ENCODE peak calls at places on chromosomes 16 and 17, in six cellular contexts. B is cardiac fibroblast; M is activated CD8-positive, alpha-beta T cell treated with anti-CD3 and anti-CD28 coated beads for 36 hours; Q is RWPE2; L is Calu3; T is activated B cell treated with CpG ODN at 0.5 μM for 24 hours. E is an unnamed sample.

GRCh38 chr16:29694384-29695195 is 15.6 kb downstream of the QPRT start:
- DNase-seq in Q (no peak), M (no peak), T (no peak), L (no peak), B (no peak), E (peak)

GRCh38 chr17:50865060-50865867 is 890 bp downstream of the TOB1 start:
- DNase-seq in L (peak), Q (no peak), B (peak), M (peak), T (peak), E (peak)

GRCh38 chr17:39659286-39660010 is 5.7 kb upstream of the TCAP start:
- DNase-seq in T (no peak), M (no peak), B (no peak), L (peak), Q (no peak), E (no peak)

GRCh38 chr17:31811021-31811565 is 48.0 kb downstream of the COPRS start:
- DNase-seq in M (no peak), L (no peak), B (peak), T (no peak), Q (no peak), E (no peak)

GRCh38 chr17:73798111-73798748 is 154.0 kb upstream of the SDK2 start:
- DNase-seq in L (peak), Q (peak), B (peak), M (no peak), T (no peak), E (no peak)

GRCh38 chr16:69906838-69907301 is 44.3 kb upstream of the CLEC18A start:
- DNase-seq in M (no peak), B (peak), L (no peak), Q (no peak), T (no peak), E (no peak)

GRCh38 chr16:55543470-55543869 is 23.0 kb upstream of the CAPNS2 start:
- DNase-seq in M (no peak), Q (no peak), L (no peak), T (no peak), B (peak), E (no peak)

GRCh38 chr17:79053251-79053925 is 21.2 kb upstream of the ENGASE start:
- DNase-seq in L (no peak), T (no peak), M (no peak), B (no peak), Q (no peak), E (no peak)

GRCh38 chr17:2965621-2966275 is 97.7 kb downstream of the OR1D5 start:
- DNase-seq in L (peak), T (no peak), B (peak), M (no peak), Q (no peak), E (no peak)

GRCh38 chr16:56684926-56685590 is 2.8 kb downstream of the MT1X start:
- DNase-seq in L (no peak), T (no peak), M (no peak), B (no peak), Q (no peak), E (no peak)

GRCh38 chr16:4500283-4500682 is 24.1 kb downstream of the HMOX2 start:
- DNase-seq in Q (no peak), M (peak), L (peak), B (peak), T (no peak), E (no peak)

GRCh38 chr17:13306310-13306962 is 288.6 kb upstream of the ELAC2 start:
- DNase-seq in L (no peak), T (no peak), Q (no peak), M (peak), B (peak), E (no peak)

GRCh38 chr16:2458887-2459646 is 842 bp upstream of the TEDC2 start:
- DNase-seq in M (no peak), Q (no peak), T (no peak), L (peak), B (no peak), E (no peak)

GRCh38 chr16:85718682-85719081 is 29.9 kb upstream of the GINS2 start:
- DNase-seq in T (peak), M (no peak), B (no peak), L (peak), Q (no peak), E (no peak)

GRCh38 chr16:50573947-50574751 is 26.0 kb downstream of the NKD1 start:
- DNase-seq in B (no peak), Q (no peak), L (no peak), T (no peak), M (no peak), E (no peak)

GRCh38 chr16:9677301-9677653 is 505.0 kb downstream of the GRIN2A start:
- DNase-seq in M (no peak), Q (no peak), L (no peak), B (no peak), T (no peak), E (no peak)

GRCh38 chr17:79706931-79707382 is 23.8 kb upstream of the ENPP7 start:
- DNase-seq in T (no peak), M (no peak), B (peak), L (no peak), Q (peak), E (no peak)

GRCh38 chr17:34306466-34306865 is 12.8 kb upstream of the CCL8 start:
- DNase-seq in T (no peak), Q (no peak), L (peak), B (peak), M (no peak), E (no peak)

GRCh38 chr17:64608571-64608981 is 53.5 kb downstream of the SMURF2 start:
- DNase-seq in L (no peak), B (no peak), Q (no peak), T (no peak), M (no peak), E (no peak)

GRCh38 chr17:55171634-55172328 is 93.0 kb upstream of the HLF start:
- DNase-seq in M (no peak), Q (no peak), B (no peak), L (no peak), T (no peak), E (no peak)

DNA sequence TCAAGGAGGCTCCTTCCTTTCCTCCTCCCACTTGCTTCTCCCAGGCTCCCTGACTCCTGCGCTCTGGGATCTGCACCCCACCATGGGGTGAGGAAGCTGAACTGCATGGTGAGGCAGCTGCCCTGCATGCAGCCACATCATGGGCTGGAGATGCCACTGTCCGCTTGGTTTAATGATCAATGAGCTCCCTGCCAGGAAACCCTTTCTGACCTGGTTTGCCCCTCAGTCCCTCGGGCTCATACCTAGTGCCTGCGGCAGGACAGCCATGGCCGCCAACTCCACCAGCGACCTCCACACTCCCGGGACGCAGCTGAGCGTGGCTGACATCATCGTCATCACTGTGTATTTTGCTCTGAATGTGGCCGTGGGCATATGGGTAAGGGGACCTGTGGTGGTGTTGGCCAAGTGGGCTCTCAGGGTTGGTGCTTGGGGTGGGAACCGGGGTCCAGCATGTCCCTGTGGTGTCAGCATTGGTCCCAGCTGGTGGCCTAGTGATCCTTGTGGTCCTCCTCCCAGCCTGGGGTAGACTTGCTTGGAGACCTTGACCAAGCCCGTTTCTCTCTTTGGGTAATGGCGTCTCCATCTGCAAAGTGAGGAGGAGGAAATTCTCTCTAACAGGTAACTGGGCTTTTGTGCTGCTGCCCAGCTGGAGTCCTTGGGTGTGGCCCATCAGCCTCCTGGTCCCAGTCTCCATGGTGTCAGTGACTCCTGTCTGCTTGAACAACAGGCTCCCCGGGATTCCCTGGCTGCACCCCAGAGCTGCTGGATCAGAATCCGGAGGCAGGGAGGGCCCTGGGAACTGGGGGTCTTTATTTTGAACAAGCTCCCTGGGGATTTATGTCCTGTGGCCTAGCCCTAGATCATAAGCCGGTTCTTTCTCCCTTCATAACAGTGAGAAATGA is at the start of gene SLC5A10:
- DNase-seq in M (no peak), B (no peak), Q (no peak), L (no peak), T (no peak), E (no peak)
- TF ChIP-seq CTCF in M (no peak), B (peak), Q (peak), L (no peak), T (no peak), E (peak)

GRCh38 chr16:12709807-12710206 is 93.9 kb downstream of the CPPED1 start:
- DNase-seq in M (no peak), T (no peak), L (no peak), Q (no peak), B (no peak), E (no peak)
- TF ChIP-seq CTCF in M (no peak), T (no peak), L (no peak), Q (no peak), B (no peak), E (no peak)

GRCh38 chr17:62725791-62726249 is 82.3 kb downstream of the MARCHF10 start:
- DNase-seq in L (peak), B (no peak), Q (no peak), T (no peak), M (no peak), E (no peak)
- TF ChIP-seq CTCF in L (no peak), B (no peak), Q (no peak), T (no peak), M (no peak), E (no peak)

DNA sequence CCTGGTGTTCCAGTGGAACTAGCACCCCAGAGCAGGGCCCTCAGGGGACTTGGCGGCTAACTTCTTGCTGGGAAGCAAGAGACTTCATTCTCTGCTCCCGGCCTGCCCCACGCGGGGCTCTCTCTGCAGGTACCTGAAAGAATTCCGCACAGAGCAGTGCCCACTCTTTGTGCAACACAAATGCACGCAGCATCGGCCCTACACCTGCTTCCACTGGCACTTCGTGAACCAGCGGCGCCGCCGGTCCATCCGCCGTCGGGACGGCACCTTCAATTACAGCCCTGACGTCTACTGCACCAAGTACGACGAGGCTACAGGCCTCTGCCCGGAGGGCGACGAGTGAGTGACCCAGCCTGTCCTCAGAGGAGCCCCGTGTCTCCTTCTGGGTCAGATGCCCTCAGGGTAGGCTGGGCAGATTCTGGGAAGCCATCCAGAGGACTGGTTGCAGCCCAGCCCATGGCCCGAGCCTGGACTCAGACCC is 25.1 kb downstream of the UNK start:
- DNase-seq in T (no peak), Q (no peak), B (no peak), M (no peak), L (no peak), E (no peak)
- TF ChIP-seq CTCF in T (no peak), Q (no peak), B (no peak), M (no peak), L (no peak), E (no peak)

DNA sequence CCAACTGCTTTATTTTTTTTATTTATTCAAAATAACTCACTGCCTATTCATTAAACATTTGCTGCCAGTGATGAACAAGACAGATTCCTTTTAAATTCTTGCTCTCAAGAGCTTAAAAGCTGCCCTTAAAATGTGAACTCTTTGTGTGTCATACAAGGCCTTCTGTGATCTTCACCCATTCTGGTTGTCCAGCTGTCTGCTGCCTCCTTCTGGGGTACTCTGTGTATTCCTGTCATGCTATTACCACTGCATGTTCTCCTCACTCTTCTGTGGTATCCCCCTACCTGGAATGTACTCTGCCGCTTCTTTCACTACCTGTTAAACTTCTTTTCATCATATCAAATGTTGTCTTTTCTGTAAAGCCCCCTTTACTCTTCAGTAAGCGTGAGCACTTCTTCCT is 165.8 kb downstream of the CHD9 start:
- DNase-seq in T (no peak), Q (no peak), L (no peak), M (peak), B (peak), E (no peak)
- TF ChIP-seq CTCF in T (no peak), Q (no peak), L (no peak), M (peak), B (peak), E (peak)

GRCh38 chr16:47872228-47872627 is 283.6 kb downstream of the ABCC12 start:
- DNase-seq in B (no peak), M (no peak), L (no peak), T (no peak), Q (no peak), E (no peak)

GRCh38 chr16:47877166-47877565 is 278.6 kb downstream of the ABCC12 start:
- DNase-seq in M (no peak), B (no peak), L (no peak), Q (no peak), T (no peak), E (no peak)

GRCh38 chr16:47876494-47876893 is 279.3 kb downstream of the ABCC12 start:
- DNase-seq in B (no peak), L (no peak), M (no peak), T (no peak), Q (no peak), E (no peak)

GRCh38 chr16:47873434-47873833 is 282.4 kb downstream of the ABCC12 start:
- DNase-seq in T (no peak), Q (no peak), L (no peak), B (no peak), M (peak), E (no peak)
- TF ChIP-seq CTCF in T (no peak), Q (no peak), L (peak), B (peak), M (no peak), E (peak)

E was measured in GM13977.